ENCODE peak calls at places on chromosome 15, in eight cellular contexts. N is A549; D is stimulated activated CD4-positive, alpha-beta T cell treated with anti-CD3 and anti-CD28 coated beads, Interleukin-4, amount 100 ng/mL, for 48 hours; I is GM10248; F is EL; X is GM13977; M is dorsolateral prefrontal cortex; W is endothelial cell. E is an unnamed sample.

GRCh38 chr15:68231102-68231818 is 1.7 kb upstream of the CLN6 start:
- DNase-seq in W (no peak), D (no peak), X (no peak), I (no peak), M (no peak), F (no peak), N (no peak), E (no peak)

GRCh38 chr15:89852342-89853005 is 37.8 kb upstream of the ANPEP start:
- DNase-seq in X (no peak), W (no peak), F (no peak), D (no peak), N (no peak), M (no peak), I (no peak), E (no peak)

GRCh38 chr15:33737687-33738606 is 230.3 kb upstream of the CHRM5 start:
- DNase-seq in M (no peak), N (peak; percentile 29), D (peak; percentile 23), X (peak; percentile 39), I (peak; percentile 44), W (peak; percentile 60), F (peak; percentile 41), E (no peak)

GRCh38 chr15:36282821-36283220 is 296.6 kb upstream of the CDIN1 start:
- DNase-seq in M (no peak), X (no peak), N (no peak), I (no peak), W (no peak), D (no peak), F (no peak), E (no peak)

GRCh38 chr15:80831606-80832224 is 52.5 kb downstream of the CEMIP start:
- DNase-seq in F (no peak), I (no peak), M (no peak), X (no peak), D (no peak), N (no peak), W (no peak), E (no peak)

GRCh38 chr15:90231028-90232017 is 2.4 kb downstream of the CIB1 start:
- DNase-seq in D (peak; percentile 51), N (no peak), W (no peak), X (peak; percentile 77), F (no peak), I (peak; percentile 66), M (no peak), E (peak; percentile 57)

GRCh38 chr15:60962087-60962486 is 267.0 kb downstream of the RORA start:
- DNase-seq in I (no peak), X (no peak), D (no peak), N (no peak), M (no peak), W (no peak), F (no peak), E (no peak)

GRCh38 chr15:91055548-91056331 is 33.3 kb upstream of the VPS33B start:
- DNase-seq in F (peak; percentile 73), D (peak; percentile 22), X (peak; percentile 58), I (peak; percentile 64), M (peak; percentile 76), W (peak; percentile 70), N (peak; percentile 85), E (no peak)

GRCh38 chr15:77346637-77347036 is 73.3 kb downstream of the PEAK1 start:
- DNase-seq in X (no peak), M (no peak), W (no peak), F (no peak), I (no peak), N (no peak), D (no peak), E (no peak)

GRCh38 chr15:88938802-88939485 is 25.8 kb upstream of the MFGE8 start:
- DNase-seq in X (no peak), I (no peak), M (no peak), D (no peak), W (no peak), N (no peak), F (no peak), E (no peak)

E was measured in GM12892.